ENCODE peak calls at places on chromosomes 2 and 18, in nine cellular contexts. E is lung, V is cardiac fibroblast, R is pancreas, S is AG04449, K is PC-3, Z is IMR-90, P is neural progenitor cell, F is fibroblast of the aortic adventitia. W is an unnamed sample.

GRCh38 chr2:191693778-191694177 is 15.8 kb downstream of the NABP1 start:
- DNase-seq in E (no peak), V (peak), R (no peak), S (no peak), K (no peak), Z (no peak), P (no peak), F (no peak), W (no peak)

GRCh38 chr18:67525328-67526110 is 9.0 kb upstream of the DSEL start:
- DNase-seq in E (peak), V (peak), R (peak), S (peak), K (peak), Z (peak), P (peak), F (peak), W (peak)

GRCh38 chr18:80109676-80110078 is 615 bp downstream of the ADNP2 start:
- DNase-seq in E (no peak), V (peak), R (peak), S (no peak), K (peak), Z (peak), P (peak), F (peak), W (peak)

GRCh38 chr18:11096839-11097750 is 52.3 kb downstream of the PIEZO2 start:
- DNase-seq in E (no peak), V (no peak), R (no peak), S (no peak), K (no peak), Z (no peak), P (no peak), F (no peak), W (no peak)

GRCh38 chr2:138779451-138780440 is at the start of gene NXPH2:
- DNase-seq in E (no peak), V (peak), R (no peak), S (no peak), K (no peak), Z (no peak), P (peak), F (no peak), W (peak)

GRCh38 chr18:58915006-58915799 is 50.5 kb downstream of the ZNF532 start:
- DNase-seq in E (no peak), V (no peak), R (no peak), S (no peak), K (no peak), Z (no peak), P (no peak), F (no peak), W (no peak)

GRCh38 chr2:236803621-236804020 is 234.0 kb downstream of the ACKR3 start:
- DNase-seq in E (no peak), V (no peak), R (no peak), S (no peak), K (no peak), Z (no peak), P (no peak), F (no peak), W (no peak)

GRCh38 chr2:211860224-211860623 is 678.4 kb downstream of the ERBB4 start:
- DNase-seq in E (no peak), V (no peak), R (no peak), S (no peak), K (peak), Z (no peak), P (no peak), F (no peak), W (no peak)

GRCh38 chr2:229714736-229715541 is 584 bp upstream of the DNER start:
- DNase-seq in E (peak), V (peak), R (peak), S (no peak), K (peak), Z (peak), P (peak), F (peak), W (peak)

GRCh38 chr18:46459789-46460455 is 197.1 kb downstream of the LOXHD1 start:
- DNase-seq in E (no peak), V (no peak), R (no peak), S (no peak), K (no peak), Z (no peak), P (peak), F (no peak), W (no peak)

GRCh38 chr18:58484989-58485962 is 143.6 kb downstream of the ALPK2 start:
- DNase-seq in E (no peak), V (no peak), R (no peak), S (no peak), K (no peak), Z (no peak), P (peak), F (no peak), W (peak)

GRCh38 chr2:235055891-235056516 is 104.2 kb downstream of the SH3BP4 start:
- DNase-seq in E (peak), V (peak), R (no peak), S (no peak), K (peak), Z (no peak), P (peak), F (peak), W (no peak)

GRCh38 chr2:174656671-174657171 is 59.1 kb upstream of the WIPF1 start:
- DNase-seq in E (no peak), V (no peak), R (no peak), S (no peak), K (no peak), Z (no peak), P (no peak), F (no peak), W (no peak)

GRCh38 chr2:106054336-106054735 is 139.8 kb downstream of the UXS1 start:
- DNase-seq in E (no peak), V (no peak), R (no peak), S (no peak), K (no peak), Z (no peak), P (no peak), F (no peak), W (no peak)

GRCh38 chr18:26710460-26711096 is 154.9 kb downstream of the AQP4 start:
- DNase-seq in E (no peak), V (no peak), R (no peak), S (no peak), K (no peak), Z (no peak), P (no peak), F (no peak), W (no peak)

GRCh38 chr18:31155498-31155897 is 7.2 kb downstream of the DSC1 start:
- DNase-seq in E (no peak), V (no peak), R (no peak), S (no peak), K (no peak), Z (no peak), P (no peak), F (no peak), W (no peak)

GRCh38 chr2:9095690-9096089 is 92.2 kb upstream of the MBOAT2 start:
- DNase-seq in E (peak), V (peak), R (no peak), S (no peak), K (no peak), Z (peak), P (peak), F (peak), W (peak)

GRCh38 chr2:38301340-38301968 is 75.6 kb downstream of the ATL2 start:
- DNase-seq in E (no peak), V (no peak), R (no peak), S (no peak), K (no peak), Z (no peak), P (no peak), F (no peak), W (no peak)

GRCh38 chr2:68690851-68691250 is 43.8 kb upstream of the ARHGAP25 start:
- DNase-seq in E (no peak), V (no peak), R (no peak), S (no peak), K (no peak), Z (no peak), P (no peak), F (no peak), W (no peak)

GRCh38 chr2:241514545-241514944 is 6.2 kb upstream of the STK25 start:
- DNase-seq in E (no peak), V (peak), R (no peak), S (no peak), K (no peak), Z (peak), P (no peak), F (no peak), W (no peak)

GRCh38 chr2:182186132-182186735 is 200.6 kb downstream of the PPP1R1C start:
- DNase-seq in E (no peak), V (peak), R (no peak), S (no peak), K (peak), Z (peak), P (peak), F (peak), W (no peak)

GRCh38 chr18:49856531-49856930 is 43.2 kb upstream of the ACAA2 start:
- DNase-seq in E (no peak), V (no peak), R (no peak), S (no peak), K (no peak), Z (no peak), P (no peak), F (no peak), W (no peak)

GRCh38 chr2:195319112-195319460 is 337.9 kb upstream of the SLC39A10 start:
- DNase-seq in E (no peak), V (peak), R (no peak), S (peak), K (peak), Z (peak), P (no peak), F (peak), W (no peak)

GRCh38 chr18:14974576-14974975 is 226.6 kb downstream of the ANKRD30B start:
- DNase-seq in E (peak), V (no peak), R (no peak), S (no peak), K (peak), Z (no peak), P (no peak), F (peak), W (no peak)

GRCh38 chr2:43634604-43635306 is 2.3 kb upstream of the PLEKHH2 start:
- DNase-seq in E (no peak), V (peak), R (no peak), S (peak), K (peak), Z (peak), P (no peak), F (peak), W (no peak)

GRCh38 chr2:241114836-241115235 is 12.7 kb upstream of the MTERF4 start:
- DNase-seq in E (no peak), V (no peak), R (no peak), S (no peak), K (no peak), Z (no peak), P (no peak), F (no peak), W (no peak)

GRCh38 chr2:101223814-101224231 is 28.9 kb upstream of the CNOT11 start:
- DNase-seq in E (no peak), V (no peak), R (no peak), S (no peak), K (no peak), Z (no peak), P (no peak), F (no peak), W (no peak)

GRCh38 chr2:37415128-37415817 is 70.8 kb downstream of the QPCT start:
- DNase-seq in E (no peak), V (peak), R (no peak), S (no peak), K (peak), Z (peak), P (no peak), F (peak), W (no peak)

GRCh38 chr2:127841466-127842178 is 16.3 kb downstream of the POLR2D start:
- DNase-seq in E (no peak), V (no peak), R (no peak), S (no peak), K (no peak), Z (no peak), P (no peak), F (no peak), W (no peak)

GRCh38 chr18:35334821-35335220 is 9.4 kb downstream of the ZNF24 start:
- DNase-seq in E (no peak), V (peak), R (no peak), S (peak), K (peak), Z (peak), P (no peak), F (peak), W (no peak)

GRCh38 chr2:199458017-199458805 is 472 bp upstream of the SATB2 start:
- DNase-seq in E (no peak), V (no peak), R (peak), S (no peak), K (peak), Z (no peak), P (peak), F (no peak), W (no peak)

GRCh38 chr18:76697441-76697901 is 124.9 kb upstream of the ZNF236 start:
- DNase-seq in E (no peak), V (peak), R (no peak), S (no peak), K (no peak), Z (peak), P (peak), F (peak), W (no peak)

GRCh38 chr2:219073413-219074129 is 12.8 kb upstream of the IHH start:
- DNase-seq in E (peak), V (peak), R (peak), S (peak), K (peak), Z (peak), P (peak), F (peak), W (no peak)

GRCh38 chr2:196821195-196821594 is 12.0 kb upstream of the C2orf66 start:
- DNase-seq in E (no peak), V (peak), R (no peak), S (no peak), K (no peak), Z (peak), P (no peak), F (peak), W (no peak)

GRCh38 chr2:71933467-71934319 is 214.0 kb downstream of the CYP26B1 start:
- DNase-seq in E (peak), V (peak), R (no peak), S (no peak), K (peak), Z (no peak), P (no peak), F (peak), W (no peak)

GRCh38 chr2:112794131-112794733 is 9.9 kb upstream of the IL1A start:
- DNase-seq in E (peak), V (peak), R (no peak), S (no peak), K (no peak), Z (peak), P (no peak), F (peak), W (no peak)

DNA sequence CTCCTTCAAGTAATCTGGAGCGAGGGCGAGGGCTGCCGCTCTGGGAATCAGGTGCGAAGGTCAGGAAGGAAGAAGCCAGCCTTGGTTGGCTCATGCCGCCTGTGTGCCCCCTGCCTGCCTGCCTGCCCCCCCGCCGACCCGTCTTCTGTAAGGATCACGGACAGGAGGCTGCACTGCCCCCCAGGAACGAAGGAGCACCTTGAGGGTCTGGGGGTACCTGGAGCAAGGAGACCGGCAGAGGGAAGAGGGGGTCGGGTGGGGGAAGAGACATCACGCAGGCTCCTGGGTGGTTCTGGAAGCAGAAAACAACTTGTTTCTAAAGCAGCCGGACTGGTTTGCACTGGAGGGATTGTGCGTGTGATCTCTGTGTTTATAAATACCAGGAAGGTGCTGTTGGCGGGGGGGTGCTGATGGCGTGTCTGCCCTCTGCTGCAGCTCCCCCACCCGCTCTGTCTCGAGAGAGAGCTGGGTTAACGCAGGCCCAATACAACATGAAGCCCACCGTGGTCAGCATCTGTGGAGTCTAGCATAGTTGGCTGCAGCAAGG is 1.7 kb downstream of the FOSL2 start:
- DNase-seq in E (peak), V (peak), R (peak), S (no peak), K (peak), Z (peak), P (no peak), F (peak), W (peak)
- TF ChIP-seq CTCF in E (no peak), V (no peak), R (no peak), S (no peak), K (no peak), Z (no peak), P (no peak), F (no peak), W (no peak)

DNA sequence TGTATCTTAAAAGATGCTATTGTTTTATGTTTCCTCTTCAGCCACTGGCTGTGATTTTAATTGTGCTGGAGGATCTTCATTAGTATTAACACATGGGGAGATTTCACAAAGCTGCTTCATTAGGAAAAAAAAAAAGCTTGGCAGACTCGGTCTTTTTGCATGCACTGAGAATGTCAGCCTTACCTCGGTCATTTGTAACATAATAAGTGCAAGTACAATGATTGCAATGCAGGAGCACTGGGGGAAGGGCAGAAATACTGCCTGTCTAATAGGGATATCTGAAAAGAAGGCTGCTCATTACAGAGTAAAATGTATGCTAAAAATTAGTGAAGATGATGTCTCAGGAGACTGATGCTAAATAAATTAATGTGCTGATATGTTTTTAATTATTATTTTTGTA is 1.3 kb upstream of the BAZ2B start:
- DNase-seq in E (no peak), V (peak), R (no peak), S (no peak), K (peak), Z (peak), P (peak), F (peak), W (no peak)
- H3K4me3 ChIP-seq in E (no peak), V (no peak), R (peak), S (peak), K (peak), Z (no peak), P (peak), F (peak), W (peak)

GRCh38 chr2:155266109-155266508 is 567.6 kb downstream of the KCNJ3 start:
- DNase-seq in E (no peak), V (no peak), R (no peak), S (no peak), K (no peak), Z (no peak), P (no peak), F (no peak), W (no peak)

DNA sequence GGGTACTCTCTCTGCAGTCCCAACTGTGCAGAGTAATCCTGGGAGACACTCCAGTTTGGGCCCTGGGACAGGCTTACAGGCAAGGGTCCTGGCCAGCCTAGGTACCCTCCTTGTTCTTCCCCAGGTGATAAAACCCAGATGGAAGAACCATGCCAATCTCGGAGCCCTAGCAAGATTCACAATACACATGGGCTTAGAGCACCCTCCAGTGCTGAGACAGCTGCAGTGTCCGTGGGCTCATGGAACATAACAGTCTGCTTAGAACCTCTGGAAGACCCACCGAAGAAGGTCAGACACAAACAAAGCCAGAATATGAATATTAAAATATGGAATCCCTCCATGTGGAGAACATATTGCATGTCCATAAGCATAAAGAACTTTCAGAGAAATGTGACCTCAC is 568.1 kb downstream of the KCNJ3 start:
- DNase-seq in E (no peak), V (no peak), R (no peak), S (no peak), K (no peak), Z (no peak), P (peak), F (no peak), W (no peak)
- TF ChIP-seq CTCF in E (no peak), V (no peak), R (no peak), S (no peak), K (no peak), Z (no peak), P (peak), F (no peak), W (no peak)

DNA sequence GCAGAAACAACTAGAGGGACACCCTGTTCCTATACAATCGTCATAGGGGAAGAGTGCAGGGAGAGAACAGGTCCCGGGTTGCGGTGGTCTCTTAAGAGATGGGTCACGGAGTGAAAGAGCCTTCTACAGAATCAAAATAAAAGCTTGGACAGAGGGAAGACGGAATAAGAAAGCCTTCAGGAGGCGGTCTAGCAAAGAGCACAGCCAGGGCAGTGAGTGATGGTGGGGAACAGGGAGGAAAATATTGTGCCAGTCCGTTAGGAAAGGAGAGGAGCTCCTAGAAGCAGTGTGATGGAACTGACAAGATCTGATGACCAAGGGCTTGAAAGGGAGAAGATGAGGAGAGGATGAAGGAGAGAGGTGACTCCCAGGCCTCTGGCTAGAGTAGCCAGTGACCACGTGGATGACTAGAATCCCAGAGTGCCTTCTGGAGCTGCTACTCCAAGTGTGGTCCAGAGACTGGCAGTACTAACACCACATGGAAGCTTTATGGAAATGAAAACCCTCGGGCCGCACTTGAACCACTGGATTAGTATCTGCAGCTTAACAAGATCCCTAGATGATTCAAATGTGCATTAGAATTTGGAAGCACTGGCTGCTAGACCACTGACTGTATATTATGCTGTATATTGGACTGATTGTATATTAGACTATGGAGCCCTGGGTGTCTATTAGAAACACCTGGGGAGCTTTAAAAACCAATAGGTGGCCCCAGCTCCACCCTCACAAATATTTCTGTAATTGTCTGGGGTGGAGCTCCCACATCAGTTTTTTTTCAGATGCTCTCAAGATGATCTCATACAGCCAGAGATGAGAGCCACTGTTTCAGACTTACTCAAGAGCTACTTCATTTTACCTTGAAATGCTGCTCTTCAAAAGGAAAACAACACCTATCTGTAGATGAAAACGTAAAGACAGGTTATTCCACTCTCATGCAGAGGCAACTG is 1.1 kb upstream of the EVA1A start:
- DNase-seq in E (peak), V (peak), R (no peak), S (no peak), K (peak), Z (peak), P (no peak), F (no peak), W (no peak)
- H3K4me3 ChIP-seq in E (no peak), V (peak), R (peak), S (peak), K (peak), Z (peak), P (peak), F (peak), W (no peak)

W was measured in ovary.